ENCODE peak calls at places on chromosomes 3 and 15, in four cellular contexts. X, E, H and N are unnamed samples.

GRCh38 chr3:32420138-32420981 is 28.7 kb downstream of the CMTM7 start:
- DNase-seq in X (peak), H (peak), E (peak), N (peak)

GRCh38 chr3:148599478-148599877 is 98.2 kb upstream of the AGTR1 start:
- DNase-seq in H (no peak), X (no peak), E (no peak), N (no peak)

GRCh38 chr3:28972921-28973320 is 307.9 kb upstream of the RBMS3 start:
- DNase-seq in H (no peak), E (no peak), X (no peak), N (peak)

GRCh38 chr3:62109534-62109933 is 263.8 kb downstream of the FEZF2 start:
- DNase-seq in X (no peak), E (no peak), H (no peak), N (peak)

GRCh38 chr15:78243491-78243941 is 9.2 kb upstream of the ACSBG1 start:
- DNase-seq in X (peak), H (no peak), E (no peak), N (peak)

GRCh38 chr3:24773798-24774197 is 279.1 kb upstream of the THRB start:
- DNase-seq in H (peak), X (peak), E (peak), N (peak)

GRCh38 chr15:85793641-85794597 is 806 bp downstream of the KLHL25 start:
- DNase-seq in H (no peak), X (peak), E (no peak), N (peak)

GRCh38 chr15:57446393-57446792 is 70.1 kb downstream of the CGNL1 start:
- DNase-seq in X (no peak), E (no peak), H (no peak), N (no peak)

GRCh38 chr15:39925112-39925830 is 5.2 kb upstream of the GPR176 start:
- DNase-seq in X (no peak), H (no peak), E (no peak), N (peak)
- TF ChIP-seq CTCF in X (no peak), H (no peak), E (no peak), N (no peak)

GRCh38 chr15:52171807-52172206 is 19.4 kb downstream of the GNB5 start:
- DNase-seq in X (no peak), H (no peak), E (no peak), N (no peak)

GRCh38 chr15:52172869-52173268 is 18.3 kb downstream of the GNB5 start:
- DNase-seq in E (no peak), H (no peak), X (no peak), N (no peak)

DNA sequence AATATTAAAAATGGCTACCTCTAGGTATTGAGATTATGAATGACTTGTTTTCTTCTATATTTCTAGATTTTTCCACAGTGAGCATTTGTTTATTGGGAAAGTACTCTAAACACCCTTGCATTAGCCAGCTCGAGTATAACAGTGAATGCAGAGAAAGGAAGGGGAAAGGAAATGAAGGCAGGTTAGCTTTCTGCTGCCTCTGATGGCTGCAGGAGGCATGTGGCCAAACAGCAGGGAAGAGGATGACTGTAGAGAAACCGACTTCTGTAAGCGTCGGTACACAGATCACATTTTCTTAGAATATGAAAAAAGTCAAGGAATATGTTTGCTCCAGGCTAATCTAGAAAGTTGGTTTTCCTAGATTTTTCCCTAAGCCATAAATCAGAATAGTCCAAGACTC is 19.8 kb downstream of the GNB5 start:
- DNase-seq in H (no peak), X (no peak), E (no peak), N (no peak)
- TF ChIP-seq CTCF in H (no peak), X (no peak), E (no peak), N (no peak)

GRCh38 chr3:143155756-143156155 is 36.2 kb downstream of the CHST2 start:
- DNase-seq in H (no peak), E (no peak), X (no peak), N (peak)

GRCh38 chr3:143150076-143150475 is 30.5 kb downstream of the CHST2 start:
- DNase-seq in X (no peak), H (no peak), E (no peak), N (no peak)

GRCh38 chr3:143152043-143152442 is 32.5 kb downstream of the CHST2 start:
- DNase-seq in X (no peak), H (no peak), E (no peak), N (no peak)

GRCh38 chr3:143146875-143147274 is 27.3 kb downstream of the CHST2 start:
- DNase-seq in E (no peak), H (no peak), X (no peak), N (no peak)

DNA sequence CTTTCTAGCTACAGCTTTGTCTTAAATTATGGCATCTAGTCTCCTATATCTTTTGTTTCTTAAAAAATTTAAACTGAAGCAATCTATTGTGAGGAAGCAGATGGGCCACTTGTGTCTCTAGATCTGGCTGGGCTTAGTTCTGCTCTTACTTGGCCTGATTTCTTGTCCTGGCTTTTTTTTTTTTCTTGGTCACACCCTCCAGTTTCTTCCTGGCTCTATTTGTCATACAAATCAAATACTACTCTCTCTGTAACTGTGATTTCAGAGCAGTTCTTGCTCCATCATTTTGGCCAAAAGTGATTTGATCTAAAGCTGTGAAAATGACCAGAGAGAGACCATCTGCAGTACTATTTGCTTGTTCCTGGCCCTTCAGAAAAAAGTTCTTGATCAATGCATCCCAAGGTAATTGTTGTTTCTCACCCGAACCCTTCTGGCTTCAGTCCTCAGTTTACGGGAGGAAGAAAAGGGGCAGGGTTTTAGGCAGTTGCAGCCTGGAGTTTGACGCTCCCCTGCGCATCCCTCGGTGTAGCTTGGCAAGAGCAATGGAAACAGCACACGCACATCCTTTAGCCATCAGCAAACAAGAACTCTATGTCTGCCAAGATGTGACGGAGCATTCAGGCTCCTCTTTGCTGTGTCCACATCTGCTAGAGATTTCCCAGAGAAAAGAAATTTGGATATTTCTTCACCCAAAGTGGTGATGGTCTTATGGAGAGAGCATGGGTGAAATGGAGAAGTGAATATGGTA is 31.6 kb downstream of the CHST2 start:
- DNase-seq in X (no peak), E (no peak), H (no peak), N (no peak)
- TF ChIP-seq CTCF in X (no peak), E (no peak), H (no peak), N (no peak)

GRCh38 chr3:35198857-35199256 is 440.5 kb upstream of the ARPP21 start:
- DNase-seq in H (no peak), E (no peak), X (no peak), N (no peak)
- TF ChIP-seq CTCF in H (no peak), E (no peak), X (no peak), N (no peak)

GRCh38 chr15:90388462-90389182 is 580 bp downstream of the IQGAP1 start:
- DNase-seq in E (peak), H (no peak), X (peak), N (peak)

GRCh38 chr15:90393040-90393439 is 5.0 kb downstream of the IQGAP1 start:
- DNase-seq in H (no peak), X (no peak), E (no peak), N (no peak)

GRCh38 chr15:90386221-90386620 is 1.8 kb upstream of the IQGAP1 start:
- DNase-seq in H (no peak), X (no peak), E (no peak), N (no peak)

GRCh38 chr15:90389513-90389912 is 1.5 kb downstream of the IQGAP1 start:
- DNase-seq in X (peak), H (no peak), E (no peak), N (peak)

DNA sequence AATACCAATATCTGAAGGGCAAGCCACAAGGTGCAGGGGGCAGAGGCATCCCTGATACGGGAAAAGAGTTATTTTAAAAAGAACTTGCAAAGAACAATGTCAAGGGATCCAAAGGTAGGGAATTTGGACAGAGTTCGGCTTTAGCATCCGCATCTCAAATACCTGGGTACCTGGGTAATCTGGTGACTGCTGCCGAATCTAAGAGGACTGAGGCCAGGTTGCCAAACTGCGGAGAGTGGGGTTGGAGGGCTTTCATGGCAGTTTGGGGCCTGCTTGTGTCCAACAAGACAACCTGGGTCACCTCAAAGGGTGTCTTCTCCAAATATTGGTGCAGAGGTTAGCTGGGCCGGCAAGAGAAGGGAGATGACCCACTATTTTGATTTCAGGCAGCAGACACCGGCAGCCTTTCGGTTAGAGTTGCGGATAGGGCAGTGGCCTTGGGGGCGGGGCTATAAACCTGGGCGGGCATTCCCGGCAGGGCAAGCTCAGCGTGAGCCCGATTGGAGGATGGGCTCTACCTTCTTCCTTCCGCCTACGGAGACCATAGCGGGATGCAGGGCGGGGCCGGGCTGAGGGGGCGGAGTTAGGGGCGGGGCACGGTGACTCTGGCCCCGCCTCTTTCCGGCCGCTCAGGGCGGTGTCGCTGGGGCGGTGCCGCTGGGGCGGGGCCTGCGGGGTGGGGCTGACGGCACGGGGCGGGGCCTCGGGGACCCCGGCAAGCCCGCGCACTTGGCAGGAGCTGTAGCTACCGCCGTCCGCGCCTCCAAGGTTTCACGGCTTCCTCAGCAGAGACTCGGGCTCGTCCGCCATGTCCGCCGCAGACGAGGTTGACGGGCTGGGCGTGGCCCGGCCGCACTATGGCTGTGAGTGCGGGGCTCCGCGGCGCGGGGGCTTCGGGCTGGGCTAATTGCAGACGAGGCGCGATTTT is at the start of gene IQGAP1:
- DNase-seq in H (peak), E (peak), X (peak), N (peak)
- TF ChIP-seq CTCF in H (no peak), E (no peak), X (no peak), N (no peak)

DNA sequence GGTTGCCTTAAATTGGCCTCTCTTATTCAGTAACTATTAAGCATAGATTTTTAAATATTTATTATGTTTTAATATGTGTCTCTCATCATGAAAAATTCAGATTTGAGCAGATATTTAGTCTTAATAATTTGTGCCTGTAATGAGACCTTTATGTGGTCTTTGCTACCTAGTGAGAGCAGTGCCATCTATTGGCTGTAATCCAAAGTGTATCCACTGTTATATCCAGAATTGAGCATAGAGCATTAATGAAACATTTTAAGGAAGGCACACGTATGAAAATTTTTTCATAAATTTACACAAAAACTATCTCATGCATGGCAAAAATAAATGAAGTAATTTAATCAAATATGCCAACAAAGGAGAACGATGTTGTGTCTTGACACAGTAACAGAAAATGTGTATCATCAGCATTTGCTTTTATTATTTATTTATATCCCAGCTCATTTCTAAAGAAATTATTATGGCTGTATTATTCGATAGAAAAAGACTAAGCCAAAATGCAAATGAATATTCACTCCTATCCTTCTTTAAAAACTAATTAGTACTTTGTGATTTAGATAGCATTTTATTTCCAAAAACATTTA is 203.5 kb downstream of the RSRC1 start:
- DNase-seq in H (peak), X (no peak), E (peak), N (peak)
- TF ChIP-seq CTCF in H (peak), X (no peak), E (peak), N (peak)